ENCODE peak calls at places on chromosomes 12 and 14, in four cellular contexts. One of them, this sample, is unnamed. For H3K27me3, the result is how much of the 10 kb centered on the place peaks cover.

GRCh38 chr12:98332626-98333025 is 182.8 kb upstream of the TMPO start:
- DNase-seq in fibroblast of lung: no peak
- DNase-seq in brain microvascular endothelial cell: no peak
- DNase-seq in AG04450: no peak
- DNase-seq in this sample: no peak

GRCh38 chr14:81366259-81366658 is 33.9 kb downstream of the STON2 start:
- DNase-seq in fibroblast of lung: no peak
- DNase-seq in brain microvascular endothelial cell: no peak
- DNase-seq in AG04450: no peak
- DNase-seq in this sample: peak

GRCh38 chr12:78375461-78375860 is 489.1 kb upstream of the SYT1 start:
- DNase-seq in fibroblast of lung: no peak
- DNase-seq in brain microvascular endothelial cell: no peak
- DNase-seq in AG04450: no peak
- DNase-seq in this sample: no peak

GRCh38 chr12:102513739-102514138 is 33.4 kb upstream of the IGF1 start:
- DNase-seq in fibroblast of lung: no peak
- DNase-seq in brain microvascular endothelial cell: no peak
- DNase-seq in AG04450: no peak
- DNase-seq in this sample: no peak

GRCh38 chr12:110123861-110124183 is 335 bp upstream of the IFT81 start:
- DNase-seq in fibroblast of lung: no peak
- DNase-seq in brain microvascular endothelial cell: no peak
- DNase-seq in AG04450: no peak
- DNase-seq in this sample: no peak

GRCh38 chr14:63286071-63286470 is 32.7 kb downstream of the GPHB5 start:
- DNase-seq in fibroblast of lung: no peak
- DNase-seq in brain microvascular endothelial cell: no peak
- DNase-seq in AG04450: no peak
- DNase-seq in this sample: no peak

GRCh38 chr12:28114488-28114887 is 75.8 kb upstream of the CCDC91 start:
- DNase-seq in fibroblast of lung: peak
- DNase-seq in brain microvascular endothelial cell: no peak
- DNase-seq in AG04450: no peak
- DNase-seq in this sample: peak

GRCh38 chr14:104656014-104656714 is 33.3 kb upstream of the INF2 start:
- DNase-seq in fibroblast of lung: no peak
- DNase-seq in brain microvascular endothelial cell: no peak
- DNase-seq in AG04450: no peak
- DNase-seq in this sample: no peak

GRCh38 chr12:57899010-57899662 is 42.2 kb upstream of the ATP23 start:
- DNase-seq in fibroblast of lung: peak
- DNase-seq in brain microvascular endothelial cell: peak
- DNase-seq in AG04450: peak
- DNase-seq in this sample: peak

GRCh38 chr12:123069436-123070266 is 81.2 kb downstream of the PITPNM2 start:
- DNase-seq in fibroblast of lung: no peak
- DNase-seq in brain microvascular endothelial cell: no peak
- DNase-seq in AG04450: no peak
- DNase-seq in this sample: no peak

GRCh38 chr14:33357225-33358010 is 418.7 kb downstream of the NPAS3 start:
- DNase-seq in fibroblast of lung: no peak
- DNase-seq in brain microvascular endothelial cell: no peak
- DNase-seq in AG04450: no peak
- DNase-seq in this sample: no peak

GRCh38 chr14:69077841-69078240 is 75.1 kb downstream of the DCAF5 start:
- DNase-seq in fibroblast of lung: peak
- DNase-seq in brain microvascular endothelial cell: peak
- DNase-seq in AG04450: peak
- DNase-seq in this sample: peak

GRCh38 chr14:87407344-87407743 is 585.6 kb downstream of the GALC start:
- DNase-seq in fibroblast of lung: no peak
- DNase-seq in brain microvascular endothelial cell: no peak
- DNase-seq in AG04450: no peak
- DNase-seq in this sample: no peak

GRCh38 chr12:107512391-107512790 is 173.2 kb upstream of the PWP1 start:
- DNase-seq in fibroblast of lung: peak
- DNase-seq in brain microvascular endothelial cell: no peak
- DNase-seq in AG04450: no peak
- DNase-seq in this sample: peak

GRCh38 chr14:35386673-35387125 is 17.9 kb downstream of the NFKBIA start:
- DNase-seq in fibroblast of lung: no peak
- DNase-seq in brain microvascular endothelial cell: no peak
- DNase-seq in AG04450: no peak
- DNase-seq in this sample: no peak

GRCh38 chr12:53200458-53201169 is 6.4 kb downstream of the ITGB7 start:
- DNase-seq in fibroblast of lung: no peak
- DNase-seq in brain microvascular endothelial cell: no peak
- DNase-seq in AG04450: no peak
- DNase-seq in this sample: no peak

GRCh38 chr12:7091171-7091570 is 1.1 kb downstream of the C1R start:
- DNase-seq in fibroblast of lung: no peak
- DNase-seq in brain microvascular endothelial cell: no peak
- DNase-seq in AG04450: no peak
- DNase-seq in this sample: no peak

GRCh38 chr14:76348898-76349297 is 27.0 kb upstream of the ESRRB start:
- DNase-seq in fibroblast of lung: peak
- DNase-seq in brain microvascular endothelial cell: peak
- DNase-seq in AG04450: no peak
- DNase-seq in this sample: no peak

GRCh38 chr12:107844312-107844921 is 69.9 kb downstream of the ASCL4 start:
- DNase-seq in fibroblast of lung: no peak
- DNase-seq in brain microvascular endothelial cell: no peak
- DNase-seq in AG04450: no peak
- DNase-seq in this sample: no peak

GRCh38 chr12:123063535-123063934 is 83.1 kb downstream of the ARL6IP4 start:
- DNase-seq in fibroblast of lung: peak
- DNase-seq in brain microvascular endothelial cell: no peak
- DNase-seq in AG04450: no peak
- DNase-seq in this sample: no peak

GRCh38 chr14:58151264-58151700 is 731 bp downstream of the ARMH4 start:
- DNase-seq in fibroblast of lung: no peak
- DNase-seq in brain microvascular endothelial cell: peak
- DNase-seq in AG04450: no peak
- DNase-seq in this sample: no peak

GRCh38 chr14:58152569-58152857 is 500 bp upstream of the ARMH4 start:
- DNase-seq in fibroblast of lung: no peak
- DNase-seq in brain microvascular endothelial cell: no peak
- DNase-seq in AG04450: no peak
- DNase-seq in this sample: no peak

GRCh38 chr14:58151701-58152568 is at the start of gene ARMH4:
- DNase-seq in fibroblast of lung: peak
- DNase-seq in brain microvascular endothelial cell: peak
- DNase-seq in AG04450: peak
- DNase-seq in this sample: peak

GRCh38 chr14:58149196-58149595 is 2.8 kb downstream of the ARMH4 start:
- DNase-seq in fibroblast of lung: no peak
- DNase-seq in brain microvascular endothelial cell: no peak
- DNase-seq in AG04450: no peak
- DNase-seq in this sample: no peak

DNA sequence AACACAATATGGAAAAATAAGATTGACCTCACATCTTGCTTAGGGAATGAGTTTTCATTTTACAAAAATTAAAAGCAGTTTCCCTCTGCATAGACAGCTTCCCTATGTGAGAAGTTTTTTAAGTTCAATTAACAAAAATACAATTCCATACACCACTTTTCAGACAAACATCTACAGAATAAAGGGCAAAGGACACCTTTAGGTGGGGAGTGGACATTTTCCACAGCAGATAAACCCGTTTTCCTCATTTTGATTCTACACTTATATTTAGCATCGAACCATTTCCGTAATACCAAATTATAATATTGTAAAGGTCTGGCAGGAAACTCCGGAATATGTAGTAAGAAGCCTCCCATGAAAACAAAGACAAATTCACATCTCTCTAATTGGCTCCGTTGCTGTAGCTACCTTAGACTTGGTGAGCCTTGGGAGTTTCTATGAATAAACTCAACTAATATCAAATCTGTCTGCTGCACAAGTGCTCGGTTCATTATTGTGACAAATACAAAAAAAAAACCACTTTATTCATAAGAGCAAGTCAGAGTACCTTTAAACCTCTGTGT is 1.7 kb downstream of the ARMH4 start:
- DNase-seq in fibroblast of lung: no peak
- DNase-seq in brain microvascular endothelial cell: no peak
- DNase-seq in AG04450: no peak
- DNase-seq in this sample: no peak
- H3K4me3 ChIP-seq in fibroblast of lung: no peak
- H3K4me3 ChIP-seq in brain microvascular endothelial cell: no peak
- H3K4me3 ChIP-seq in AG04450: no peak
- H3K4me3 ChIP-seq in this sample: no peak

GRCh38 chr12:118063567-118064391 is 2.8 kb upstream of the WSB2 start:
- DNase-seq in fibroblast of lung: peak
- DNase-seq in brain microvascular endothelial cell: no peak
- DNase-seq in AG04450: no peak
- DNase-seq in this sample: peak

GRCh38 chr12:118065380-118065779 is 4.4 kb upstream of the WSB2 start:
- DNase-seq in fibroblast of lung: no peak
- DNase-seq in brain microvascular endothelial cell: no peak
- DNase-seq in AG04450: no peak
- DNase-seq in this sample: no peak

GRCh38 chr12:118061876-118062791 is 1.2 kb upstream of the WSB2 start:
- DNase-seq in fibroblast of lung: peak
- DNase-seq in brain microvascular endothelial cell: no peak
- DNase-seq in AG04450: no peak
- DNase-seq in this sample: peak

GRCh38 chr12:118061011-118061875 is at the start of gene WSB2:
- DNase-seq in fibroblast of lung: peak
- DNase-seq in brain microvascular endothelial cell: peak
- DNase-seq in AG04450: no peak
- DNase-seq in this sample: no peak

GRCh38 chr12:118064608-118065007 is 3.6 kb upstream of the WSB2 start:
- DNase-seq in fibroblast of lung: no peak
- DNase-seq in brain microvascular endothelial cell: no peak
- DNase-seq in AG04450: no peak
- DNase-seq in this sample: no peak
- H3K27me3 ChIP-seq in fibroblast of lung: under half
- H3K27me3 ChIP-seq in brain microvascular endothelial cell: under half
- H3K27me3 ChIP-seq in AG04450: under half
- H3K27me3 ChIP-seq in this sample: under half

DNA sequence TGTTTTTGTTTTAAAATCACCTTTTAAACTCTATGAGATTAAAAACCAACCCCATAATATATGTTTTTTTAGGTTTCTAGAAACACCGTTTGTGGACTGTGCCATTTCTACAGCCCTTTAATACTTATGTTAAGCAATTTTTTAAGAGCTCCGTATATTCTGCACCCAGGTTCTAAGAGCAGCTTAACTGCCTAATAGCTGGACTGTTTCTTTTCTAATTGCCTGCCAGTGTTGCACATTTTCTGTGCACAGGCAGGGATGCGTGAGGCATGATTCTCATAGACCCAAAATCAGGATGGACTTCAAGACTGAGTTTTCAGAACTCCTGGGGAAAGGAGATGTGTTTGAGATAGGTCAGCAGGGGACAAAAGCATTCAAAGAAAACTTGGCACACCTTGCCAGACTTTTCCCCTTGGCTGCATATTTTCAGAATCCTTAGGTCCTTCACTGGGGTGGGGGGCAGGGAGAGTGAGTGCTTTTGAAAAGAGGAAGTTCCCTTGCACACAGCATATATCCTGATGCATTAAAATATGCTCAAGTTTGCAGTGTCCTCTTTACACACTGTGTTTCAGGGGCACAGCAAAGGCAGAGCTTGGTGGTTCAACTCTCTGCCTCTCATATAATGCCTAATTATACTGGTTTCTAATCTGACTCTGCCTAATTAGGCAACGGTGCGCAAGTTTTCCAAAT is 27.9 kb downstream of the TMEM30B start:
- DNase-seq in fibroblast of lung: no peak
- DNase-seq in brain microvascular endothelial cell: no peak
- DNase-seq in AG04450: no peak
- DNase-seq in this sample: no peak
- TF ChIP-seq CTCF in fibroblast of lung: no peak
- TF ChIP-seq CTCF in brain microvascular endothelial cell: no peak
- TF ChIP-seq CTCF in AG04450: no peak
- TF ChIP-seq CTCF in this sample: no peak

DNA sequence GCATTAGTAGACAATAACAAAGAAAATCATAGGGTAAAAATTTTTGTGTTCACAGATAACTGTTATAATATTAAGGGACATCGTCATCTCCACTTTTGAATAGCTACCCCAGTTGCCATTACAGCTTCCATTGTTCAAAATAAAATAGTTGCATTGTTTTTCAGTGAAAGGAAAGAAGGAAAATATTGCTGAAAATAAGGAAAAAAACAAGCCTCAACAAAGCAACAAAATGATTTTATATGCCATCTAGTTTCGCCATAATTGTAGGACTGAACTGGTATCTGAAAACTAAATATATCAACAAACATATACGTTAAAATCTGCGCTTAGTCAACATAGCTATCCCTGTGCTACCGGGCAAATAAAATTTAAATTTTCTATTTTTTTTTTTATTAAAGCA is 3.3 kb downstream of the CDK17 start:
- DNase-seq in fibroblast of lung: no peak
- DNase-seq in brain microvascular endothelial cell: no peak
- DNase-seq in AG04450: no peak
- DNase-seq in this sample: no peak
- H3K4me3 ChIP-seq in fibroblast of lung: peak
- H3K4me3 ChIP-seq in brain microvascular endothelial cell: peak
- H3K4me3 ChIP-seq in AG04450: peak
- H3K4me3 ChIP-seq in this sample: no peak

DNA sequence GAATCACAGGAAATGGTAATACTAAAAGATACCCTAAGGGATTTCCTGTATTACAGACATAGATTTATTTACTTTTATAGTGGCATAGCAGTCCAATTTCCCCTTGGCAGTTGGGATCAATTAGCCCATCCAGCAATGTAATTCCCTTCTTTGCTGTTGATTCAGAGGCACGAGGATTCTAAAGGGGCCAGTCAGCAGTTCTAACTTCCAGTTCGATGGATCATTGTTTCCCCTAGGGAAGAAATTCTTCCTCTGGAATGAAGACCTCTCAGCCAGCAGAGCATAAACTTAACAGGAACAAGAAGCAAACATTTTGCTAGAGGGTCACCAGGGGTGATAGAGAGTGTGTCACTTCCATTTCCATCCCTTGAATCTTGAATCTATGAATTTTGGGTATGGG is 395.7 kb upstream of the NOVA1 start:
- DNase-seq in fibroblast of lung: no peak
- DNase-seq in brain microvascular endothelial cell: no peak
- DNase-seq in AG04450: no peak
- DNase-seq in this sample: peak
- H3K27me3 ChIP-seq in fibroblast of lung: under half
- H3K27me3 ChIP-seq in brain microvascular endothelial cell: under half
- H3K27me3 ChIP-seq in AG04450: under half
- H3K27me3 ChIP-seq in this sample: under half

This sample was measured in bronchial epithelial cell.